ENCODE peak calls at places on chromosome 6, in four cellular contexts. One of them, this sample, is unnamed. For H3K4me1, the result is how much of the 10 kb centered on the place peaks cover.

GRCh38 chr6:134846865-134847264 is 103.0 kb downstream of the ALDH8A1 start:
- DNase-seq in GM12878: no peak
- DNase-seq in naive thymus-derived CD4-positive, alpha-beta T cell: no peak
- DNase-seq in sigmoid colon: no peak
- DNase-seq in this sample: no peak

GRCh38 chr6:82246802-82247633 is 526 bp downstream of the IBTK start:
- DNase-seq in GM12878: no peak
- DNase-seq in naive thymus-derived CD4-positive, alpha-beta T cell: no peak
- DNase-seq in sigmoid colon: peak
- DNase-seq in this sample: no peak

GRCh38 chr6:79427721-79428120 is 109.5 kb downstream of the LCA5 start:
- DNase-seq in GM12878: no peak
- DNase-seq in naive thymus-derived CD4-positive, alpha-beta T cell: no peak
- DNase-seq in sigmoid colon: no peak
- DNase-seq in this sample: no peak

GRCh38 chr6:28643017-28643740 is 117.5 kb downstream of the GPX5 start:
- DNase-seq in GM12878: peak
- DNase-seq in naive thymus-derived CD4-positive, alpha-beta T cell: no peak
- DNase-seq in sigmoid colon: no peak
- DNase-seq in this sample: no peak

GRCh38 chr6:11236351-11236750 is 3.9 kb upstream of the NEDD9 start:
- DNase-seq in GM12878: peak
- DNase-seq in naive thymus-derived CD4-positive, alpha-beta T cell: no peak
- DNase-seq in sigmoid colon: no peak
- DNase-seq in this sample: no peak

GRCh38 chr6:12418946-12419345 is 128.8 kb downstream of the EDN1 start:
- DNase-seq in GM12878: no peak
- DNase-seq in naive thymus-derived CD4-positive, alpha-beta T cell: no peak
- DNase-seq in sigmoid colon: no peak
- DNase-seq in this sample: no peak

GRCh38 chr6:36753671-36754485 is 56.3 kb downstream of the RAB44 start:
- DNase-seq in GM12878: no peak
- DNase-seq in naive thymus-derived CD4-positive, alpha-beta T cell: no peak
- DNase-seq in sigmoid colon: no peak
- DNase-seq in this sample: no peak

GRCh38 chr6:41367700-41368099 is 32.3 kb downstream of the NCR2 start:
- DNase-seq in GM12878: no peak
- DNase-seq in naive thymus-derived CD4-positive, alpha-beta T cell: no peak
- DNase-seq in sigmoid colon: no peak
- DNase-seq in this sample: no peak

GRCh38 chr6:18477301-18477941 is 90.3 kb downstream of the RNF144B start:
- DNase-seq in GM12878: no peak
- DNase-seq in naive thymus-derived CD4-positive, alpha-beta T cell: no peak
- DNase-seq in sigmoid colon: no peak
- DNase-seq in this sample: no peak

DNA sequence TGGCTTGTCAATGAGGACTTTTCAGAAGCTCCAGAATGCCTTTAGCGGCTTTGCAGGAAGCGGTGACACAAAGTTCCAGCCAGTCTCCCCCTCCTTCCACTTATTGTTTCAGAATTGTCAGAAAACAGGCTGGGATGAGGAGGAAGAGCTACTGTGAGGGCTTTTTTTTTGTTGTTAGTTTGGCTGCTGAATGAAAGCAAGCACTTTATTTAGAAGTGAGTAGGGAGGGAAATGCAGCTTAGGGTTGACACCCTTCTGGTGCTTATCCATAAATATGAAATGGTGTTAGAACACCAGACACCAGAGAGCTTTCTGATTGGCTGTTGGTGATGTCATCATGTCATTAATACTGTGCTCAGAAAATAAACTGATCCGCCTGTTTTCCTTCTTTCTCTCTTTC is 251.5 kb downstream of the SOX4 start:
- DNase-seq in GM12878: no peak
- DNase-seq in naive thymus-derived CD4-positive, alpha-beta T cell: no peak
- DNase-seq in sigmoid colon: no peak
- DNase-seq in this sample: no peak
- H3K4me1 ChIP-seq in GM12878: under half
- H3K4me1 ChIP-seq in naive thymus-derived CD4-positive, alpha-beta T cell: under half
- H3K4me1 ChIP-seq in sigmoid colon: under half
- H3K4me1 ChIP-seq in this sample: under half

DNA sequence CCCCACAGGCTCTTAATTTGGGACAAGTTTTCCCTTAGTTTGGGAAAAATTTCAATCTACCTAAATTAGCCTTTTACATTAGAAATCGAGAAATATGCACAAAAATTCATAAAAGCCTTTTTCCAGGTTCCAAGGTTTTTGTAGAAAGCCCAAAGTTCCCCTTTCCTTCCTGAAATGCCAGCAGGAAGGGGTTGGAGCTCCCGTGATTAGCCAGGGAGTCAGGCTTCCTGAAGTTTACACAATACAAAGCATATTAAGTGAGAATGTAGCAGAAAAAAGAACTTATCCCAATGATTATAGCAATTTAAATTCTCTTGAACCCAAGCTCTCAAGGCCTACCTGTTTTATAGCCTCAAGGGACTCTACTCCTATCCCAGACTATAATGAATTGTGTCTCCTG is 39.1 kb downstream of the SYNJ2 start:
- DNase-seq in GM12878: no peak
- DNase-seq in naive thymus-derived CD4-positive, alpha-beta T cell: no peak
- DNase-seq in sigmoid colon: no peak
- DNase-seq in this sample: no peak
- H3K27ac ChIP-seq in GM12878: no peak
- H3K27ac ChIP-seq in naive thymus-derived CD4-positive, alpha-beta T cell: no peak
- H3K27ac ChIP-seq in sigmoid colon: no peak
- H3K27ac ChIP-seq in this sample: no peak

GRCh38 chr6:127483399-127484055 is 24.3 kb upstream of the KIAA0408 start:
- DNase-seq in GM12878: no peak
- DNase-seq in naive thymus-derived CD4-positive, alpha-beta T cell: no peak
- DNase-seq in sigmoid colon: no peak
- DNase-seq in this sample: no peak
- H3K4me1 ChIP-seq in GM12878: under half
- H3K4me1 ChIP-seq in naive thymus-derived CD4-positive, alpha-beta T cell: under half
- H3K4me1 ChIP-seq in sigmoid colon: under half
- H3K4me1 ChIP-seq in this sample: under half

GRCh38 chr6:113067612-113068262 is 720.6 kb downstream of the RFPL4B start:
- DNase-seq in GM12878: no peak
- DNase-seq in naive thymus-derived CD4-positive, alpha-beta T cell: no peak
- DNase-seq in sigmoid colon: no peak
- DNase-seq in this sample: no peak
- H3K27ac ChIP-seq in GM12878: no peak
- H3K27ac ChIP-seq in naive thymus-derived CD4-positive, alpha-beta T cell: no peak
- H3K27ac ChIP-seq in sigmoid colon: no peak
- H3K27ac ChIP-seq in this sample: no peak

GRCh38 chr6:98343797-98344196 is 490.6 kb upstream of the POU3F2 start:
- DNase-seq in GM12878: no peak
- DNase-seq in naive thymus-derived CD4-positive, alpha-beta T cell: no peak
- DNase-seq in sigmoid colon: no peak
- DNase-seq in this sample: no peak
- H3K4me1 ChIP-seq in GM12878: under half
- H3K4me1 ChIP-seq in naive thymus-derived CD4-positive, alpha-beta T cell: under half
- H3K4me1 ChIP-seq in sigmoid colon: under half
- H3K4me1 ChIP-seq in this sample: under half

This sample was measured in CD8-positive, alpha-beta T cell.